ENCODE peak calls at places on chromosome 22, in six cellular contexts. H is IMR-90, E is A549, Z is K562, M is ovary, X is heart left ventricle. J is an unnamed sample.

GRCh38 chr22:46703166-46703995 is 34.7 kb downstream of the CERK start:
- DNase-seq in H (no peak), E (no peak), Z (no peak), M (no peak), X (no peak), J (no peak)

GRCh38 chr22:34111210-34111824 is 191.0 kb upstream of the LARGE1 start:
- DNase-seq in H (no peak), E (peak; percentile 13), Z (peak; percentile 7), M (peak; percentile 39), X (no peak), J (peak; percentile 88)

GRCh38 chr22:22046370-22046769 is 63.8 kb upstream of the TOP3B start:
- DNase-seq in H (no peak), E (no peak), Z (no peak), M (no peak), X (no peak), J (no peak)

GRCh38 chr22:41425704-41426365 is 20.8 kb downstream of the TOB2 start:
- DNase-seq in H (no peak), E (no peak), Z (no peak), M (no peak), X (no peak), J (no peak)

GRCh38 chr22:46053563-46054090 is 76.7 kb upstream of the WNT7B start:
- DNase-seq in H (peak; percentile 38), E (peak; percentile 69), Z (no peak), M (peak; percentile 79), X (peak; percentile 87), J (peak; percentile 60)

GRCh38 chr22:37351268-37351667 is 69.0 kb downstream of the CYTH4 start:
- DNase-seq in H (no peak), E (no peak), Z (no peak), M (no peak), X (no peak), J (no peak)

GRCh38 chr22:41822289-41823057 is 10.4 kb upstream of the SREBF2 start:
- DNase-seq in H (peak; percentile 82), E (peak; percentile 67), Z (peak; percentile 62), M (no peak), X (no peak), J (no peak)

GRCh38 chr22:37309221-37310074 is 27.1 kb downstream of the CYTH4 start:
- DNase-seq in H (no peak), E (no peak), Z (peak; percentile 33), M (no peak), X (no peak), J (no peak)

GRCh38 chr22:23236026-23236425 is 55.7 kb downstream of the BCR start:
- DNase-seq in H (peak; percentile 15), E (no peak), Z (no peak), M (no peak), X (peak; percentile 24), J (no peak)

GRCh38 chr22:39259698-39260097 is 14.9 kb upstream of the PDGFB start:
- DNase-seq in H (no peak), E (no peak), Z (no peak), M (no peak), X (no peak), J (no peak)

GRCh38 chr22:42959472-42960145 is 55.3 kb downstream of the PACSIN2 start:
- DNase-seq in H (peak; percentile 88), E (peak; percentile 43), Z (peak; percentile 84), M (peak; percentile 44), X (peak; percentile 67), J (no peak)

GRCh38 chr22:37000676-37001534 is 18.3 kb downstream of the TST start:
- DNase-seq in H (no peak), E (no peak), Z (no peak), M (no peak), X (no peak), J (no peak)

GRCh38 chr22:46185263-46185662 is 34.9 kb downstream of the PPARA start:
- DNase-seq in H (no peak), E (no peak), Z (no peak), M (no peak), X (no peak), J (no peak)

GRCh38 chr22:48953103-48953720 is 874.5 kb downstream of the BRD1 start:
- DNase-seq in H (no peak), E (no peak), Z (no peak), M (no peak), X (no peak), J (peak; percentile 6)

GRCh38 chr22:37162221-37163095 is 12.7 kb upstream of the IL2RB start:
- DNase-seq in H (no peak), E (no peak), Z (no peak), M (no peak), X (no peak), J (no peak)

GRCh38 chr22:23289851-23290724 is 109.8 kb downstream of the BCR start:
- DNase-seq in H (peak; percentile 62), E (peak; percentile 69), Z (peak; percentile 81), M (peak; percentile 56), X (peak; percentile 47), J (no peak)

GRCh38 chr22:16776088-16776487 is 49.1 kb downstream of the XKR3 start:
- DNase-seq in H (no peak), E (no peak), Z (no peak), M (no peak), X (no peak), J (no peak)

GRCh38 chr22:37419916-37420655 is 7.2 kb downstream of the ELFN2 start:
- DNase-seq in H (peak; percentile 17), E (no peak), Z (peak; percentile 6), M (no peak), X (no peak), J (no peak)

GRCh38 chr22:43753718-43754117 is 58.4 kb downstream of the EFCAB6 start:
- DNase-seq in H (no peak), E (no peak), Z (no peak), M (no peak), X (no peak), J (no peak)

GRCh38 chr22:40240671-40241070 is 62.9 kb downstream of the TNRC6B start:
- DNase-seq in H (no peak), E (no peak), Z (no peak), M (no peak), X (no peak), J (no peak)

GRCh38 chr22:22773979-22774738 is 113.5 kb upstream of the IGLL5 start:
- DNase-seq in H (no peak), E (no peak), Z (no peak), M (no peak), X (no peak), J (no peak)

GRCh38 chr22:20239063-20239950 is 28.8 kb downstream of the RTN4R start:
- DNase-seq in H (peak; percentile 17), E (no peak), Z (peak; percentile 63), M (peak; percentile 76), X (peak; percentile 70), J (no peak)
- H3K4me3 ChIP-seq in H (no peak overlapping the region), E (no peak overlapping the region), Z (no peak overlapping the region), M (no peak overlapping the region), X (no peak overlapping the region), J (no peak overlapping the region)

GRCh38 chr22:26389125-26389524 is 39.9 kb upstream of the ASPHD2 start:
- DNase-seq in H (no peak), E (no peak), Z (no peak), M (no peak), X (no peak), J (no peak)

GRCh38 chr22:26394787-26395186 is 34.3 kb upstream of the ASPHD2 start:
- DNase-seq in H (no peak), E (no peak), Z (no peak), M (no peak), X (no peak), J (no peak)

GRCh38 chr22:26391623-26392022 is 37.4 kb upstream of the ASPHD2 start:
- DNase-seq in H (no peak), E (no peak), Z (no peak), M (no peak), X (no peak), J (no peak)

GRCh38 chr22:26395926-26396325 is 33.1 kb upstream of the ASPHD2 start:
- DNase-seq in H (no peak), E (no peak), Z (no peak), M (no peak), X (no peak), J (no peak)

GRCh38 chr22:26393929-26394328 is 35.1 kb upstream of the ASPHD2 start:
- DNase-seq in H (no peak), E (no peak), Z (no peak), M (no peak), X (no peak), J (no peak)
- TF ChIP-seq CTCF in H (no peak), E (no peak), Z (no peak), M (no peak), X (no peak), J (no peak)

GRCh38 chr22:21000987-21001600 is 824 bp downstream of the THAP7 start:
- DNase-seq in H (no peak), E (no peak), Z (no peak), M (no peak), X (no peak), J (no peak)

GRCh38 chr22:21003782-21004181 is 1.9 kb upstream of the THAP7 start:
- DNase-seq in H (no peak), E (no peak), Z (peak; percentile 67), M (no peak), X (no peak), J (no peak)

GRCh38 chr22:20999350-21000214 is 2.3 kb downstream of the THAP7 start:
- DNase-seq in H (no peak), E (no peak), Z (no peak), M (no peak), X (no peak), J (no peak)

GRCh38 chr22:21000215-21000986 is 1.5 kb downstream of the THAP7 start:
- DNase-seq in H (no peak), E (no peak), Z (peak; percentile 83), M (no peak), X (no peak), J (no peak)

DNA sequence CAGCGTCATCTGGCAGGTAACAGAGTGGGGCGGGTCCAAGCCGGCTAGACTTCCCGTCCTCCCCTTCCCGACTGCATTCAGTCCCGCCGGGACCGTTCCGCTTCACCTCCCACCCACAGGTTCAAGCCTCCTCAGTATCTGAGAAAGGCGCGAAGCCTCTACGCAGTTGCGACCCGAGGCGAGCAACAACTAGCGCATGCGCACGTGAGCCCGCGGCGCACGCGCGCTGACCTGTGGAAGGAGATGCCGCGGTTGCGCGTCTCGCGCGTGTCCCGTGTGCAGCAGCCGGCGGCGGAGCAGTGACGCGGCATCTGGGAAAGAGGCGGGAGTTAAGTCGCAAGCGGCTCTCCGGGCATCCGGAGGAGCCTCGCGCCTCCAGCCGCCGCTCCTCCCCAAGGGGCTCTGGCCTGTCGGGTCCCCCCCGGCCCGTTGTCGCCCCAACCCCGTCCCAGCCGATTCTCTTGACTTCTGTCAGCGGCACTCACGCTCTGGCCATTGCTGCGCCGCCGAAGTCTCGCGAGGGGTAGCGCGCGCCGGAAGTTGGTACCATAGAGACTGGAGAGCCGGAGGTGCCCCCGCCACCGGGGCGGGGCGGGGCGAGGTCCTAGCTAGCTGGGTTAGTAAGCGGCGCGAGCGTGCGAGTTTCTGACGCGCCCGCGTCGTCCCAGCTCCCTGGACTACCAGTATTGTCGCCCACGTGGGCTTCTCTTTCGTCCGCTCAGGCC is at the start of gene THAP7:
- DNase-seq in H (peak; percentile 93), E (peak; percentile 84), Z (peak; percentile 100), M (peak; percentile 97), X (peak; percentile 99), J (peak; percentile 99)
- TF ChIP-seq POLR2A in H (peak; percentile 88), E (peak; percentile 66), Z (no peak), M (peak; percentile 80), X (no peak), J (no peak)

DNA sequence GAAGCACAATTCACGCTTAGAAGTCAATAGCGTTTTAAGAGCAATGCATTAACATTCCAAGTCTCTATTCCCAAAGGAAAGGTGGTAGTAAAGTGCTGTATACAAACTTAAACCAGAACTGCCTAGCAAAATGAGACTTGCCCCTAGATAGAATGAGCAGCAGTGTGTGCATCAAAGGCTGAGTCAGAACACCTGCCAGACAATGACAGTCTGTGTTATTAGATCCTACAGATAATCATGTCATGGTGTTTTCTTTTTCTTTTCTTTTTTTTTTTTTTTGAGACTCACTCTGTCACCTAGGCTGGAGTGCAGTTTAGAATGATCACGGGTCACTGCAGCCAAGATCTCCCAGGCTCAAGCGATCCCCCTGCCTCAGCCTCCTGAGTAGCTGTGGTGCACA is 1.6 kb downstream of the RTCB start:
- DNase-seq in H (no peak), E (no peak), Z (no peak), M (no peak), X (no peak), J (no peak)
- H3K4me3 ChIP-seq in H (no peak overlapping the region), E (peak overlapping the region; percentile 74), Z (no peak overlapping the region), M (no peak overlapping the region), X (no peak overlapping the region), J (no peak overlapping the region)